ENCODE peak calls at places on chromosomes 12 and 14, in five cellular contexts. One of them, this sample, is unnamed. For H3K9me3, the result is how much of the 10 kb centered on the place peaks cover.

GRCh38 chr12:16300222-16300621 is 22.7 kb upstream of the SLC15A5 start:
- DNase-seq in heart left ventricle: no peak
- DNase-seq in tibial nerve: no peak
- DNase-seq in fibroblast of lung: peak
- DNase-seq in upper lobe of left lung: no peak
- DNase-seq in this sample: no peak

GRCh38 chr12:43840338-43840737 is 4.5 kb downstream of the TMEM117 start:
- DNase-seq in heart left ventricle: no peak
- DNase-seq in upper lobe of left lung: no peak
- DNase-seq in fibroblast of lung: no peak
- DNase-seq in tibial nerve: no peak
- DNase-seq in this sample: no peak

GRCh38 chr12:110245278-110245868 is 35.7 kb upstream of the ATP2A2 start:
- DNase-seq in upper lobe of left lung: no peak
- DNase-seq in fibroblast of lung: no peak
- DNase-seq in tibial nerve: no peak
- DNase-seq in heart left ventricle: no peak
- DNase-seq in this sample: peak

GRCh38 chr12:120037851-120038250 is 48.8 kb downstream of the BICDL1 start:
- DNase-seq in tibial nerve: no peak
- DNase-seq in upper lobe of left lung: no peak
- DNase-seq in heart left ventricle: no peak
- DNase-seq in fibroblast of lung: peak
- DNase-seq in this sample: no peak

GRCh38 chr14:86091811-86092210 is 561.9 kb downstream of the FLRT2 start:
- DNase-seq in upper lobe of left lung: no peak
- DNase-seq in fibroblast of lung: no peak
- DNase-seq in heart left ventricle: no peak
- DNase-seq in tibial nerve: no peak
- DNase-seq in this sample: no peak

GRCh38 chr14:42994001-42994736 is 1387.5 kb downstream of the LRFN5 start:
- DNase-seq in upper lobe of left lung: no peak
- DNase-seq in fibroblast of lung: peak
- DNase-seq in tibial nerve: no peak
- DNase-seq in heart left ventricle: no peak
- DNase-seq in this sample: no peak

GRCh38 chr14:102982852-102983470 is 60.5 kb downstream of the AMN start:
- DNase-seq in fibroblast of lung: no peak
- DNase-seq in heart left ventricle: no peak
- DNase-seq in upper lobe of left lung: no peak
- DNase-seq in tibial nerve: no peak
- DNase-seq in this sample: no peak

GRCh38 chr12:26374934-26375333 is 179.6 kb downstream of the SSPN start:
- DNase-seq in upper lobe of left lung: no peak
- DNase-seq in heart left ventricle: no peak
- DNase-seq in fibroblast of lung: peak
- DNase-seq in tibial nerve: no peak
- DNase-seq in this sample: no peak

GRCh38 chr14:72888636-72889201 is 5.2 kb downstream of the DPF3 start:
- DNase-seq in upper lobe of left lung: no peak
- DNase-seq in heart left ventricle: no peak
- DNase-seq in fibroblast of lung: peak
- DNase-seq in tibial nerve: no peak
- DNase-seq in this sample: no peak

GRCh38 chr12:125503128-125503527 is 437.9 kb downstream of the AACS start:
- DNase-seq in heart left ventricle: no peak
- DNase-seq in fibroblast of lung: peak
- DNase-seq in tibial nerve: no peak
- DNase-seq in upper lobe of left lung: no peak
- DNase-seq in this sample: no peak

GRCh38 chr14:88228519-88229236 is 94.4 kb downstream of the KCNK10 start:
- DNase-seq in upper lobe of left lung: no peak
- DNase-seq in tibial nerve: no peak
- DNase-seq in fibroblast of lung: peak
- DNase-seq in heart left ventricle: no peak
- DNase-seq in this sample: no peak

GRCh38 chr12:6772331-6772695 is at the start of gene LAG3:
- DNase-seq in tibial nerve: no peak
- DNase-seq in upper lobe of left lung: peak
- DNase-seq in fibroblast of lung: no peak
- DNase-seq in heart left ventricle: no peak
- DNase-seq in this sample: no peak

GRCh38 chr12:102917026-102917787 is at the start of gene PAH:
- DNase-seq in tibial nerve: no peak
- DNase-seq in heart left ventricle: no peak
- DNase-seq in upper lobe of left lung: peak
- DNase-seq in fibroblast of lung: no peak
- DNase-seq in this sample: peak

GRCh38 chr12:28306535-28306934 is 116.3 kb downstream of the CCDC91 start:
- DNase-seq in upper lobe of left lung: no peak
- DNase-seq in heart left ventricle: no peak
- DNase-seq in fibroblast of lung: no peak
- DNase-seq in tibial nerve: no peak
- DNase-seq in this sample: no peak

GRCh38 chr14:106872619-106873446 is 1346.5 kb downstream of the TMEM121 start:
- DNase-seq in heart left ventricle: peak
- DNase-seq in fibroblast of lung: no peak
- DNase-seq in tibial nerve: no peak
- DNase-seq in upper lobe of left lung: peak
- DNase-seq in this sample: peak

GRCh38 chr14:101877766-101878165 is 86.6 kb upstream of the DYNC1H1 start:
- DNase-seq in heart left ventricle: no peak
- DNase-seq in tibial nerve: no peak
- DNase-seq in fibroblast of lung: peak
- DNase-seq in upper lobe of left lung: no peak
- DNase-seq in this sample: no peak

GRCh38 chr12:8644345-8645248 is 18.0 kb downstream of the MFAP5 start:
- DNase-seq in upper lobe of left lung: no peak
- DNase-seq in fibroblast of lung: no peak
- DNase-seq in heart left ventricle: no peak
- DNase-seq in tibial nerve: no peak
- DNase-seq in this sample: peak

GRCh38 chr14:93788557-93789365 is 476 bp upstream of the PRIMA1 start:
- DNase-seq in tibial nerve: no peak
- DNase-seq in upper lobe of left lung: peak
- DNase-seq in fibroblast of lung: no peak
- DNase-seq in heart left ventricle: peak
- DNase-seq in this sample: no peak

GRCh38 chr12:116157845-116158267 is 119.6 kb downstream of the MED13L start:
- DNase-seq in upper lobe of left lung: no peak
- DNase-seq in fibroblast of lung: no peak
- DNase-seq in tibial nerve: no peak
- DNase-seq in heart left ventricle: no peak
- DNase-seq in this sample: no peak

GRCh38 chr12:45557020-45557419 is 172.5 kb upstream of the ARID2 start:
- DNase-seq in fibroblast of lung: no peak
- DNase-seq in upper lobe of left lung: no peak
- DNase-seq in tibial nerve: no peak
- DNase-seq in heart left ventricle: no peak
- DNase-seq in this sample: no peak

GRCh38 chr12:56873382-56873781 is 60.8 kb downstream of the SDR9C7 start:
- DNase-seq in fibroblast of lung: no peak
- DNase-seq in tibial nerve: no peak
- DNase-seq in heart left ventricle: no peak
- DNase-seq in upper lobe of left lung: no peak
- DNase-seq in this sample: no peak

GRCh38 chr12:78249578-78249977 is 418.9 kb downstream of the NAV3 start:
- DNase-seq in fibroblast of lung: no peak
- DNase-seq in tibial nerve: no peak
- DNase-seq in upper lobe of left lung: no peak
- DNase-seq in heart left ventricle: no peak
- DNase-seq in this sample: no peak

GRCh38 chr12:47770086-47770726 is 2.8 kb upstream of the SLC48A1 start:
- DNase-seq in upper lobe of left lung: no peak
- DNase-seq in fibroblast of lung: peak
- DNase-seq in heart left ventricle: no peak
- DNase-seq in tibial nerve: no peak
- DNase-seq in this sample: no peak

GRCh38 chr12:32437095-32437515 is 37.7 kb downstream of the FGD4 start:
- DNase-seq in heart left ventricle: no peak
- DNase-seq in fibroblast of lung: peak
- DNase-seq in upper lobe of left lung: no peak
- DNase-seq in tibial nerve: no peak
- DNase-seq in this sample: no peak

DNA sequence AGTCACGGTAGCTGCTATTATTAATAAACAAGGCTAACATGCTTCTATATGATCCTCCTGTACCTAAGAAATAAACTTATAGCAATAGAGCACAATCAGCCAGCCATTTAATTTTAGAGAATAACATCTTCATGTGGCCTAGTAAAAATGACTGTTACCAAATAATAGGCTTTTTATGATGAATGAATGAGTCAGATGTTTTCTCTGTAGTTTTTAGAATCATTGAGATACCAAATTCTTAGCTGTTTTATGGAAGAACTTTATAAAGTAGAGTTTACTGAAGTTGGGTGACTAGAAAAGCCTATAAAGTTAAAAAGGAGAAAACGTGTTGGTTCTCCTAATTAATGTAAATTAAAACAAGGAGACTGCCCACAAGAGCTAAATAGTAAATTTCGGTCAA is 40.7 kb downstream of the WNK1 start:
- DNase-seq in upper lobe of left lung: no peak
- DNase-seq in heart left ventricle: no peak
- DNase-seq in fibroblast of lung: no peak
- DNase-seq in tibial nerve: no peak
- DNase-seq in this sample: no peak
- H3K27ac ChIP-seq in upper lobe of left lung: no peak
- H3K27ac ChIP-seq in heart left ventricle: no peak
- H3K27ac ChIP-seq in fibroblast of lung: no peak
- H3K27ac ChIP-seq in tibial nerve: peak
- H3K27ac ChIP-seq in this sample: no peak

GRCh38 chr12:106900554-106900953 is 55.2 kb upstream of the TMEM263 start:
- DNase-seq in tibial nerve: no peak
- DNase-seq in heart left ventricle: no peak
- DNase-seq in fibroblast of lung: no peak
- DNase-seq in upper lobe of left lung: no peak
- DNase-seq in this sample: no peak

GRCh38 chr12:106896603-106897002 is 59.1 kb upstream of the TMEM263 start:
- DNase-seq in upper lobe of left lung: no peak
- DNase-seq in heart left ventricle: no peak
- DNase-seq in fibroblast of lung: no peak
- DNase-seq in tibial nerve: no peak
- DNase-seq in this sample: no peak

GRCh38 chr12:106898001-106898966 is 57.4 kb upstream of the TMEM263 start:
- DNase-seq in tibial nerve: no peak
- DNase-seq in heart left ventricle: no peak
- DNase-seq in upper lobe of left lung: no peak
- DNase-seq in fibroblast of lung: no peak
- DNase-seq in this sample: no peak

GRCh38 chr12:106894774-106895173 is 60.9 kb upstream of the TMEM263 start:
- DNase-seq in heart left ventricle: no peak
- DNase-seq in tibial nerve: no peak
- DNase-seq in upper lobe of left lung: no peak
- DNase-seq in fibroblast of lung: no peak
- DNase-seq in this sample: no peak

DNA sequence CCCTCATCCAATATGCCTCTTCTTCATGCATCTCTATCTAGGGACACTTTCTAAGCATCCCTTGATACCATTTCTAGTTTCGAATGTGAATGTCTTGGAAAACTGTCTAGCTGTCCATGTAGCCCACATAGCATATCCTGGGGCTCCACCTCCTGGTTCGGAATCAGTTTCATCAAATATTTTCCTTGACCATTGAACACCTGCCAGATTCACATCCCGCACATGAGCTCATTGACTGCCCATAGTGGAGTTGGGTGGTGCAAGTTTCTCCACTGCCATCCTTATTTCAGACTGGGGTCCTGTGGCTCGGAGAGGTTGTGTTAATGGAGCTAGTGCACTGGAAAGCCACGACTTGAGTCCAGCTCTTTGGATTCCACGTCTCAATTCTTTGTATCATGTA is 58.6 kb upstream of the TMEM263 start:
- DNase-seq in fibroblast of lung: no peak
- DNase-seq in heart left ventricle: no peak
- DNase-seq in tibial nerve: no peak
- DNase-seq in upper lobe of left lung: no peak
- DNase-seq in this sample: no peak
- TF ChIP-seq CTCF in fibroblast of lung: peak
- TF ChIP-seq CTCF in heart left ventricle: no peak
- TF ChIP-seq CTCF in tibial nerve: no peak
- TF ChIP-seq CTCF in upper lobe of left lung: no peak
- TF ChIP-seq CTCF in this sample: no peak

DNA sequence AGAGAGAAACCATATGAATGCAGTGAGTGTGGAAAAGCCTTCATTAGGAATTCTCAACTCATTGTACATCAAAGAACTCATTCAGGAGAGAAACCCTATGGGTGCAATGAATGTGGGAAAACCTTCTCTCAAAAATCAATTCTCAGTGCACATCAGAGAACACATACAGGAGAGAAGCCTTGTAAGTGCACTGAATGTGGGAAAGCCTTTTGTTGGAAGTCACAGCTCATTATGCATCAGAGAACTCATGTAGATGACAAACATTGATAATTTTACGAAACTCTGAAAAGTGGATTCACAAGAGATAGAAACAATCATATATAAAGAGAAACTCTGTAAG is 22.9 kb downstream of the ZNF268 start:
- DNase-seq in tibial nerve: no peak
- DNase-seq in upper lobe of left lung: no peak
- DNase-seq in fibroblast of lung: no peak
- DNase-seq in heart left ventricle: no peak
- DNase-seq in this sample: no peak
- H3K9me3 ChIP-seq in tibial nerve: half or more
- H3K9me3 ChIP-seq in upper lobe of left lung: half or more
- H3K9me3 ChIP-seq in fibroblast of lung: under half
- H3K9me3 ChIP-seq in heart left ventricle: half or more
- H3K9me3 ChIP-seq in this sample: half or more

GRCh38 chr12:53961025-53961761 is 6.5 kb downstream of the HOXC12 start:
- DNase-seq in fibroblast of lung: no peak
- DNase-seq in upper lobe of left lung: peak
- DNase-seq in tibial nerve: no peak
- DNase-seq in heart left ventricle: no peak
- DNase-seq in this sample: no peak

GRCh38 chr12:53958128-53958527 is 3.4 kb downstream of the HOXC12 start:
- DNase-seq in heart left ventricle: no peak
- DNase-seq in tibial nerve: no peak
- DNase-seq in upper lobe of left lung: no peak
- DNase-seq in fibroblast of lung: no peak
- DNase-seq in this sample: no peak

GRCh38 chr12:53956914-53957536 is 2.3 kb downstream of the HOXC12 start:
- DNase-seq in upper lobe of left lung: no peak
- DNase-seq in fibroblast of lung: no peak
- DNase-seq in heart left ventricle: no peak
- DNase-seq in tibial nerve: peak
- DNase-seq in this sample: no peak

GRCh38 chr12:53960187-53961024 is 5.7 kb downstream of the HOXC12 start:
- DNase-seq in upper lobe of left lung: no peak
- DNase-seq in fibroblast of lung: no peak
- DNase-seq in heart left ventricle: no peak
- DNase-seq in tibial nerve: no peak
- DNase-seq in this sample: no peak

DNA sequence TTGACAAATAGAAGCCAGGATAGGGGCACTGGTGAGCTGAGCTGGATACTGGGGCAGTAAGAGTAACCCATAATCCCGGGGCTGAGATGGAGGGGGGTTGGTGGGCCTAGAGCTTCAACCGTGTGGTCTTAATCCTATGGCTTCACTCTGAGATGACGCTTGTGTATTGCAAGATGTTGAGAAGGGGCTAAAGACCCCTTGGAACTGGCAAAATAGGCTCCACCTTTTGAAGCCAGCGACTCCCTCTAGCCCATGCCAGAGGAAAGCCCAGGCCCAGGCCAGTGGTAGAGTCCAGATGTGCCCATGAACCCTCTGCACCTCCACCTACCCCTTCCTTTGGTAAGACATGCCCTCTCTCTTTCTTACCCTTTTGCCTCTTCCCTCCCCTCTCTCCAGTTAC is 4.6 kb downstream of the HOXC12 start:
- DNase-seq in fibroblast of lung: no peak
- DNase-seq in upper lobe of left lung: no peak
- DNase-seq in tibial nerve: no peak
- DNase-seq in heart left ventricle: no peak
- DNase-seq in this sample: no peak
- H3K27ac ChIP-seq in fibroblast of lung: no peak
- H3K27ac ChIP-seq in upper lobe of left lung: no peak
- H3K27ac ChIP-seq in tibial nerve: no peak
- H3K27ac ChIP-seq in heart left ventricle: no peak
- H3K27ac ChIP-seq in this sample: no peak